ENCODE peak calls at places on chromosome 20, in four cellular contexts. J is HepG2, O is HCT116, P is K562. Z is an unnamed sample.

GRCh38 chr20:49278817-49279676 is 1.2 kb upstream of the ZNFX1 start:
- DNase-seq in J (peak; percentile 52), O (no peak), P (peak; percentile 50), Z (no peak)

GRCh38 chr20:45965169-45966002 is 6.6 kb downstream of the ZNF335 start:
- DNase-seq in J (no peak), O (no peak), P (peak; percentile 18), Z (no peak)

GRCh38 chr20:22387452-22387851 is 196.9 kb downstream of the FOXA2 start:
- DNase-seq in J (no peak), O (no peak), P (no peak), Z (no peak)

GRCh38 chr20:44576297-44576696 is 6.1 kb upstream of the PKIG start:
- DNase-seq in J (peak; percentile 21), O (no peak), P (peak; percentile 55), Z (no peak)

GRCh38 chr20:17620371-17621228 is 50.7 kb downstream of the DSTN start:
- DNase-seq in J (no peak), O (no peak), P (no peak), Z (no peak)

GRCh38 chr20:54711061-54711460 is 235.7 kb downstream of the DOK5 start:
- DNase-seq in J (no peak), O (no peak), P (no peak), Z (no peak)

GRCh38 chr20:25257756-25258462 is 10.0 kb downstream of the PYGB start:
- DNase-seq in J (no peak), O (no peak), P (no peak), Z (no peak)

GRCh38 chr20:59010321-59010994 is 3.4 kb upstream of the CTSZ start:
- DNase-seq in J (no peak), O (no peak), P (no peak), Z (no peak)

GRCh38 chr20:47741669-47742345 is 43.5 kb downstream of the SULF2 start:
- DNase-seq in J (peak; percentile 40), O (no peak), P (no peak), Z (no peak)

GRCh38 chr20:36550797-36551299 is 9.5 kb downstream of the MYL9 start:
- DNase-seq in J (no peak), O (no peak), P (no peak), Z (no peak)
- TF ChIP-seq POLR2AphosphoS5 in J (no peak), O (no peak), P (no peak), Z (peak; percentile 6)

DNA sequence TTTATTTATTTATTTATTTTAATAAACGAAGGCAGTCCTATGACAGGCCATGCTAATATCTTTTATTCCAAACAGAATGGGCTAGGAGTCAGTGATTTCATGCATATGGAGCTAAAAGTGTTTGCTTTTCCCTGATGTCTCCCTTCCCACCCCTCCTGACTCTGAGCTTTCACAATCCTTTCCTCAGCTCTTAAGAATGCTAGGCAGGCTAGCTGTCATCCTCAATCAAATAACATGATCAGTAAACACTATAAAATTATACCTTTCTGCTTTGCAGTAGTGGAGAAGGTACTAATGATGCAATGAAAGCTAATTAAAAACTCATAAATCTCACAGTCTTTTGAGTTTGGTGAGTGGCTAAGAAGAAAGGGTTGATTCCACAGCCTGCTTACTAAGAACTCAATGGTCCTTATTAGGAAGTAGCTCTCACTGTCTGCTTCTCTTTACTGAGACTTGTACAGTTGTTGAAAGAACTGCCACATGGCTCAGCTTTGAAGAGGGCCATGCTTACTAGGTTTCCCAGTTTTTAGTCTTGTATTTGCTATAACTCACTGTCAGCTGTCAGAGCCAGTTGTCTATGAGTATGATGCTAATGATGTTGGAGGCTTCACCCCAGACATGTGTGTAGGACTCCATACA is 250.9 kb upstream of the JAG1 start:
- DNase-seq in J (no peak), O (no peak), P (no peak), Z (no peak)
- TF ChIP-seq TCF7L2 in J (no peak), O (no peak), P (no peak), Z (no peak)

DNA sequence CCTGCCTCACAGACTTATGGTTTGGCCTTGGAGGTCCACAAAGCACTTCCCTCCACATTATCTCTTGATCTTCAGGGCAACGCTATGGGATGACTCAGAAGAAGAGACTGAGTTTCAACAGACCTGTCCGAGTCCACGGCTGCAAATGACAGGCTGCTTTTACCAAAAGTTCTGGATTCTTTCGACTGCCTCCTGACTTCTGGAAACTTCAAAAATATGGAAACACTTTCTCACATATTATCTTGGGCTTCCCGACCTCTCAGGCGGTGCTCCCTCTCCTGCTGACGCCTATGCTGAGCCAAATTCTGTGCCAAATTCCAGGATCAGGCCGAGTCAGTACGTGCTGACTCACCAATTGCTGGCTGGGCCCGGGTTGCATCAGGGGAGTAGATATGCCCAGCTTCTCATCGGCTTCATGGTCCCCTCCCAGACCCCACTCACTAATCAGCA is 190.2 kb downstream of the BMP7 start:
- DNase-seq in J (peak; percentile 31), O (no peak), P (no peak), Z (no peak)
- TF ChIP-seq REST in J (no peak), O (no peak), P (no peak), Z (no peak)

DNA sequence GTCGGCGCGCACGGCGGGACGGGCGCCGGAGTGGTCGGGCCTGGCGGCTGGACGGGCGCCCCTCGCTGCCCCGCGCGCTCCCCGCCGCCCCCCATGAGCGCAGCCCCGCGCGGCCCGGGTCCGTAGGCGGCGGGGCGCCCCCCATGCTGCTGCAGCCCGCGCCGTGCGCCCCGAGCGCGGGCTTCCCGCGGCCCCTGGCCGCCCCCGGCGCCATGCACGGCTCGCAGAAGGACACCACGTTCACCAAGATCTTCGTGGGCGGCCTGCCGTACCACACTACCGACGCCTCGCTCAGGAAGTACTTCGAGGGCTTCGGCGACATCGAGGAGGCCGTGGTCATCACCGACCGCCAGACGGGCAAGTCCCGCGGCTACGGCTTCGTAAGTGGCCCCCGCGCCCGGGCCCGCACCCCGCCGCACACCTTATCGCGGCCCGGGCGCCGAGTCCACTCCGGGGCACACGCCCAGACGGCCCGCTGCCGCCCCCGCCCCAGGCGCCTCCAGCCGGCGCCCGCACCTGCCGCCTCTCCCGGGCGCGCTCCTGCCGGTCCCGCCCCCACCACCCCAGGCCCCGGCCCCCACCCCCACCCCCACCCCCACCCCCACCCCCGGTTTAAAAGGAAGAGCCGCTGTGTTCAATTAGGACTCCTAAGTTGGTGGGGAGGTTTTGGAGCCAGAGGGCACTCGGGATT is 388 bp downstream of the RBM38 start:
- DNase-seq in J (no peak), O (no peak), P (peak; percentile 74), Z (no peak)
- TF ChIP-seq POLR2AphosphoS5 in J (no peak), O (peak; percentile 31), P (no peak), Z (no peak)

GRCh38 chr20:52829111-52829510 is 143.0 kb upstream of the TSHZ2 start:
- DNase-seq in J (no peak), O (no peak), P (no peak), Z (no peak)

GRCh38 chr20:52824494-52825216 is 147.5 kb upstream of the TSHZ2 start:
- DNase-seq in J (no peak), O (no peak), P (no peak), Z (no peak)

GRCh38 chr20:52828199-52828598 is 144.0 kb upstream of the TSHZ2 start:
- DNase-seq in J (no peak), O (no peak), P (no peak), Z (no peak)

GRCh38 chr20:52826722-52827121 is 145.4 kb upstream of the TSHZ2 start:
- DNase-seq in J (no peak), O (no peak), P (no peak), Z (no peak)

DNA sequence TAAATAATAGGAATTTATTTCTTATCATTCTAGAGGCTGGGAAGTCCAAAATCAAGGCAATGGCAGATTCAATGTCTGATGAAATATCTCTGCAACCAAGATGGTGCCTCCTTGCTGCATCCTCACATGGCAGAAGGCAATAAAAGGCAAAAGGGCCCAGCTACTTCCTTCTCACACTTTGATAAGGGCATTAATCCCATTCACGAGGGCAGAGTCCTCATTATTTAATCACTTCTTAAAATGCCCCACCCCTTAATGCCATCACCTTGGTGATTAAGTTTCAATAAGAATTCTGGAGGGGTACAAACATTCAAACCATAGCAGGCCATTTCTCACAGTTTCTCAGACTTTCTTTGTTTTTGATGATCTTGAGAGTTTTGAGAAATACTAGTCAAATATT is 145.8 kb upstream of the TSHZ2 start:
- DNase-seq in J (no peak), O (no peak), P (no peak), Z (no peak)
- TF ChIP-seq TCF7L2 in J (no peak), O (no peak), P (no peak), Z (no peak)

GRCh38 chr20:10920396-10920795 is 246.6 kb upstream of the JAG1 start:
- DNase-seq in J (no peak), O (no peak), P (no peak), Z (no peak)

GRCh38 chr20:10922521-10922920 is 248.7 kb upstream of the JAG1 start:
- DNase-seq in J (no peak), O (no peak), P (no peak), Z (no peak)

GRCh38 chr20:10921491-10922010 is 247.8 kb upstream of the JAG1 start:
- DNase-seq in J (no peak), O (no peak), P (no peak), Z (no peak)

GRCh38 chr20:10925767-10926166 is 252.0 kb upstream of the JAG1 start:
- DNase-seq in J (no peak), O (no peak), P (no peak), Z (no peak)

GRCh38 chr20:10922941-10923340 is 249.1 kb upstream of the JAG1 start:
- DNase-seq in J (no peak), O (no peak), P (no peak), Z (no peak)
- TF ChIP-seq REST in J (no peak), O (no peak), P (no peak), Z (no peak)

DNA sequence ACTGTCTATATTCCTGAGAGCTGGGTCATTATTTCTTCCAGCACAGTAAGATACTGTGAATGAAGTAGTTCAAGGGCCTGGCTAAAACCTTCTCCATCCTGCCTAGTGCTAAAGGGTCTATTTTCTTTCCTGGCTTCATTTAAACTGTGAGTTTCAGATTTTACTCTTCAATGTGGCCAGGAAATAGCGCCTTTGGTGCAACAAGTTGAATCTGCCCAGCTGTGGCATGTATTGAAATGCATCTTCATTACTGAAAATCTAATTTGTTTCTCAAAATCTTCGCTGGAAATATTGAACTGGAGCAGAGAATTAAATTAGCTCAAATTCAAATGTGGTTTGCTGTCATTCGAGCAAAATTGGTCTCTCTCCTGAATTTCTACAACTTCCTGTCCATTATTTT is 114.6 kb upstream of the KCNG1 start:
- DNase-seq in J (no peak), O (no peak), P (no peak), Z (no peak)
- TF ChIP-seq POLR2AphosphoS5 in J (no peak), O (no peak), P (no peak), Z (no peak)

DNA sequence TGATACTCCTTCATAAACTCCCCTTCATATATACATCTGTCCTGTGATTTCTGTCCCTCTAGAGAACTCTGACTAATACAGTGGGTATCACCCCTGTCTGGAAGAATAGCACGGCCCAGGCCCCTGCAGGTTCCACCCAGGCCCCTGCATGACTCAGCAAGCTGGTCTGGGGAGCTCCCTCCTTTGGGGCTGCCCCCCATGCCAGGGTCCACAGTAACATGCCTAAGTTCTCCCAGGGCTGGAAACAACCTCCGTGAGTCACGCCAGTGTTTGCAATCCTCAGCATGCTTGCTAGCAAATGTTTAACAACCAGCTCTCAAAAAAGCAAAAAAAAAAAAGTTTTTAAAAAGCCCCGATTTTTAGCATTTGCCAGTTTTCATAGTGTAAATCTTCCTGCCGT is 134.3 kb upstream of the CDH4 start:
- DNase-seq in J (no peak), O (no peak), P (no peak), Z (no peak)
- TF ChIP-seq TCF7L2 in J (no peak), O (no peak), P (no peak), Z (no peak)